ENCODE peak calls at places on chromosome 13, in nine cellular contexts. C, X, I, M, G, P, L, E and B are unnamed samples.

GRCh38 chr13:98507060-98507797 is 69.7 kb downstream of the STK24 start:
- DNase-seq in C (no peak), X (no peak), I (peak; percentile 74), M (peak; percentile 80), G (no peak), P (peak; percentile 80), L (peak; percentile 79), E (peak; percentile 65), B (no peak)

GRCh38 chr13:42211704-42212103 is 60.2 kb upstream of the AKAP11 start:
- DNase-seq in C (peak; percentile 27), X (no peak), I (no peak), M (no peak), G (no peak), P (no peak), L (no peak), E (peak; percentile 4), B (no peak)

GRCh38 chr13:111115051-111115840 is at the start of gene ARHGEF7:
- DNase-seq in C (no peak), X (no peak), I (no peak), M (no peak), G (no peak), P (peak; percentile 46), L (no peak), E (no peak), B (no peak)

GRCh38 chr13:110519046-110519445 is 42.5 kb downstream of the RAB20 start:
- DNase-seq in C (no peak), X (no peak), I (no peak), M (no peak), G (no peak), P (no peak), L (no peak), E (no peak), B (no peak)

GRCh38 chr13:46327256-46327655 is 59.8 kb downstream of the RUBCNL start:
- DNase-seq in C (no peak), X (no peak), I (no peak), M (no peak), G (no peak), P (no peak), L (no peak), E (no peak), B (no peak)

GRCh38 chr13:41694902-41695301 is 237.6 kb downstream of the RGCC start:
- DNase-seq in C (peak; percentile 92), X (no peak), I (peak; percentile 70), M (peak; percentile 80), G (peak; percentile 48), P (no peak), L (peak; percentile 94), E (peak; percentile 95), B (no peak)

GRCh38 chr13:75481176-75482069 is 546 bp downstream of the TBC1D4 start:
- DNase-seq in C (no peak), X (peak; percentile 57), I (peak; percentile 41), M (peak; percentile 19), G (peak; percentile 48), P (peak; percentile 64), L (no peak), E (no peak), B (peak; percentile 34)

GRCh38 chr13:50451609-50452008 is 391.9 kb downstream of the DLEU7 start:
- DNase-seq in C (no peak), X (no peak), I (no peak), M (no peak), G (no peak), P (no peak), L (peak; percentile 14), E (peak; percentile 15), B (no peak)

GRCh38 chr13:27542220-27542619 is 78.1 kb downstream of the LNX2 start:
- DNase-seq in C (no peak), X (no peak), I (no peak), M (no peak), G (no peak), P (no peak), L (no peak), E (peak; percentile 47), B (no peak)

GRCh38 chr13:113657851-113658741 is at the start of gene ATP4B:
- DNase-seq in C (no peak), X (no peak), I (no peak), M (no peak), G (peak; percentile 38), P (peak; percentile 33), L (no peak), E (no peak), B (no peak)

GRCh38 chr13:77554079-77554478 is 18.6 kb downstream of the SCEL start:
- DNase-seq in C (no peak), X (no peak), I (no peak), M (no peak), G (no peak), P (no peak), L (no peak), E (no peak), B (no peak)

GRCh38 chr13:98970293-98970692 is 7.6 kb downstream of the DOCK9 start:
- DNase-seq in C (no peak), X (no peak), I (peak; percentile 57), M (peak; percentile 33), G (no peak), P (no peak), L (peak; percentile 5), E (no peak), B (no peak)

GRCh38 chr13:31264146-31264545 is 64.4 kb downstream of the B3GLCT start:
- DNase-seq in C (no peak), X (no peak), I (no peak), M (no peak), G (no peak), P (no peak), L (no peak), E (no peak), B (no peak)

GRCh38 chr13:112065867-112066623 is 904 bp upstream of the SOX1 start:
- DNase-seq in C (no peak), X (no peak), I (no peak), M (no peak), G (no peak), P (no peak), L (no peak), E (no peak), B (no peak)

DNA sequence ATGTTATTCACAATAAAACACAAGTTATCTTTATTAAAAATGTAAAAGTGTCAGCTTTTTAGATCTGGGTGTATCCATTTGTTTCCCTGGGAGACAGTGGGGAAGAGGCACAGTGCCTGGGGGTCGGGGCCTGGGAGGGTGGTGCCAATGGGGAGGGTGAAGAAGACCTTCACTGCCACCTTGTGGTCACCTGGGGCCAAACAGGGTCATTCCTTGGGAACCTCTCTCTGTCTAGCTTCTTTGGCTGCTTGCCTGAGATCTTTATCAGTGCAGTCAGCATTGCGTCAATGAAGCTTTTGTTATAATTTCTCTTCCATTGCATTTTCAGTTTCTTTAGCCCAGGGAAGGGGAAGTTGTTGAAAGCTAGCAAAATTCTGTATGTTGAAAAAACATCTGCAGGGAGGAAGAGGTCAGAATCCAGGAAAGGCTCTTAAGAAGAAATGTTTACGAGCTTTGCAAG is 39.1 kb downstream of the PCDH8 start:
- DNase-seq in C (peak; percentile 78), X (peak; percentile 56), I (peak; percentile 37), M (peak; percentile 76), G (peak; percentile 67), P (peak; percentile 62), L (peak; percentile 48), E (peak; percentile 20), B (peak; percentile 20)
- TF ChIP-seq CTCF in C (peak; percentile 78), X (peak; percentile 69), I (peak; percentile 56), M (peak; percentile 74), G (no peak), P (peak; percentile 48), L (peak; percentile 10), E (no peak), B (no peak)

DNA sequence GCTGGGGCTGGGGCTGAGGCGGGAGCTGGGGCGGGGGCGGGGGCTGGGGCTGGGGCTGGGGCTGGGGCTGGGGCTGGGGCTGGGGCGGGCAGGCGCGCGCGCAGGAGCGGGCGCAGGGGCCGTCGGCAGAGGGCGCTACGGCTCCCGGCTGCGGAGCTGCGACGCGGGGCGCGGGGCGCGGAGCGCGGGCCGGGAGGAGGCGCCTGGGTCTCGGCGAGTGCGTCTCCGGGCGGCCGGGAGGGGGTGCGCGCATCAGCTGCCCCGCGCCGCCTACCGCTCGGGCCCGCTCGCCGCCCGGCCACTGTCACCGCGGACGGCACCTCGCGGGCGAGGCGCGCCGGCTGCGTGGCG is 416 bp upstream of the MTUS2 start:
- DNase-seq in C (no peak), X (peak; percentile 77), I (peak; percentile 79), M (peak; percentile 44), G (no peak), P (peak; percentile 81), L (peak; percentile 36), E (peak; percentile 16), B (peak; percentile 26)
- TF ChIP-seq CTCF in C (no peak), X (peak; percentile 31), I (peak; percentile 56), M (peak; percentile 34), G (no peak), P (no peak), L (no peak), E (no peak), B (no peak)

DNA sequence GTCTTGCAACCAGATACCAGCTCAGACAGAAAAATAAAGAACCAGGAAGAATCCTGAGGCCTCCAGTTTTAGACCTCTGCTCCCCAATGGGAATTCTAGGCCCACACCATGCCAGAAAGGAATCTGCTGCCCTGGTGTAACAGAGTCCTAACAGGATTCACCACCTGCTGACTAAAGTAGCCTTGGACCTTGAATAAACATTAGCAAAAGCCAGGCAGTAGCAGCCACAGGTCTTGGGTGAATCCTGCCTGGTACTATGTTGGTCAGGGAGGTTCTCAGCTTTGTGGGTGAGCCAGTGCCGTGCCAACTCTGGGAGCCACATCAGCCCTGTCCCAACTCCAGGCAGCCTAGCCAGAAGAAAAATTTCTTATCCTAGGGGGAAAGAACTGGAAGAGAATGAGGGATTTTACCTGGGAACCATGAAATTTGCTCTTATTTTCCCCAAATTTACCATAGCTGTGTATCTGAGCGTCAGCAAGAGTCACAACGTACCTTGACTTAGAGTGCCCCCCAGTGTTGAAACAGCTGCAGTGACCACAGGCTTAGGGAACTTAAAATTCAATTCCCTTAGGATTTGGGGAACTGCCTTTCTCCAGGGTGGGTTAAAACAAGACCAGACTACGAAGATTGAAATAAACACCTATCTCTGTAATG is 1895.6 kb upstream of the PRR20A start:
- DNase-seq in C (no peak), X (no peak), I (no peak), M (no peak), G (no peak), P (no peak), L (no peak), E (no peak), B (no peak)
- TF ChIP-seq CTCF in C (peak; percentile 17), X (no peak), I (no peak), M (no peak), G (no peak), P (peak; percentile 13), L (no peak), E (no peak), B (no peak)

DNA sequence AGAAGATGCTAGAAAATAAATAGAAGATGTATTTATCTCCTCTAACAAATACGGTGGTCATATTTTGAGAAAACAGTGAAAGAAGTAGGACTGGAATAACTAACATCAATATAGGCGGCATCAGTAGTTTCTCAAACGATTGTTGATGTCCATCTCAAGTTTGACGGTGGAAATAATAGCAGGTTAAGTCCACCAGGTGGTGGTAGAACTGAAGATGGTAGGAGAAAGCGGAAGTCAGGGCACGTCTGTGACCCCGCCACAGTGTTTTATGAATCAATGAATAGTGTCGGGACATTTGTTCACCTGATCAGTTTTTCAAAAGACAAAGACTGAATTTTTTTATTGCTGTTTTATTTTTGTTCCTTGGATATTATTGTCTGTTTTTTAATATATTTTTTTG is 706.4 kb upstream of the SLC10A2 start:
- DNase-seq in C (no peak), X (no peak), I (no peak), M (no peak), G (no peak), P (no peak), L (no peak), E (no peak), B (no peak)
- TF ChIP-seq CTCF in C (peak; percentile 10), X (no peak), I (no peak), M (no peak), G (no peak), P (peak; percentile 14), L (no peak), E (no peak), B (no peak)